ENCODE peak calls at places on chromosomes 7 and 10, in six cellular contexts. C is stomach, I is GM12891, R is erythroblast, S is A549, D is body of pancreas. E is an unnamed sample.

GRCh38 chr10:24552346-24553016 is 171.2 kb downstream of the ARHGAP21 start:
- DNase-seq in S (peak), C (peak), D (peak), I (peak), R (peak), E (peak)

GRCh38 chr10:128180843-128181242 is 54.6 kb upstream of the MKI67 start:
- DNase-seq in I (no peak), R (no peak), S (no peak), D (no peak), C (no peak), E (no peak)

GRCh38 chr7:32347244-32347828 is 142.8 kb downstream of the LSM5 start:
- DNase-seq in I (no peak), S (peak), R (peak), D (peak), C (no peak), E (no peak)

GRCh38 chr10:86957471-86958108 is at the start of gene MMRN2:
- DNase-seq in R (no peak), D (no peak), C (no peak), I (no peak), S (no peak), E (no peak)

GRCh38 chr7:158655507-158655906 is 49.1 kb downstream of the NCAPG2 start:
- DNase-seq in C (no peak), R (no peak), I (no peak), S (no peak), D (no peak), E (no peak)

GRCh38 chr10:48496831-48497792 is 107.8 kb downstream of the ARHGAP22 start:
- DNase-seq in R (no peak), D (no peak), S (no peak), C (peak), I (no peak), E (no peak)

GRCh38 chr7:95718556-95719410 is 53.6 kb upstream of the DYNC1I1 start:
- DNase-seq in R (no peak), D (no peak), I (no peak), S (peak), C (no peak), E (no peak)

GRCh38 chr10:35511649-35512048 is 93.5 kb upstream of the GJD4 start:
- DNase-seq in S (no peak), C (no peak), R (no peak), D (no peak), I (no peak), E (no peak)

GRCh38 chr7:149071641-149072437 is 18.7 kb downstream of the ZNF786 start:
- DNase-seq in C (no peak), R (peak), D (no peak), S (peak), I (no peak), E (no peak)

GRCh38 chr7:79862447-79862846 is 272.2 kb upstream of the GNAI1 start:
- DNase-seq in S (no peak), D (no peak), I (no peak), C (no peak), R (no peak), E (no peak)

GRCh38 chr10:63412304-63412703 is 53.5 kb downstream of the JMJD1C start:
- DNase-seq in D (no peak), C (no peak), S (no peak), I (no peak), R (no peak), E (no peak)

GRCh38 chr7:491958-492713 is 27.5 kb downstream of the PDGFA start:
- DNase-seq in D (no peak), I (no peak), C (no peak), R (no peak), S (no peak), E (no peak)

GRCh38 chr10:35322636-35323035 is 13.7 kb upstream of the CCNY start:
- DNase-seq in S (no peak), I (no peak), D (no peak), C (no peak), R (no peak), E (no peak)

GRCh38 chr10:87503892-87504291 is 801 bp upstream of the MINPP1 start:
- DNase-seq in R (peak), S (no peak), I (no peak), C (no peak), D (no peak), E (no peak)

GRCh38 chr10:72764151-72764550 is 72.2 kb downstream of the MCU start:
- DNase-seq in D (no peak), S (no peak), C (no peak), R (no peak), I (no peak), E (no peak)

GRCh38 chr7:127995866-127996215 is 35.4 kb downstream of the LRRC4 start:
- DNase-seq in D (no peak), S (no peak), C (no peak), R (no peak), I (no peak), E (no peak)

GRCh38 chr10:103661951-103662405 is 168.5 kb downstream of the NEURL1 start:
- DNase-seq in R (no peak), I (no peak), S (no peak), D (no peak), C (no peak), E (no peak)

GRCh38 chr10:77943086-77943901 is 16.7 kb upstream of the DLG5 start:
- DNase-seq in C (no peak), I (no peak), R (peak), D (no peak), S (peak), E (no peak)

GRCh38 chr10:121732676-121733445 is 134.6 kb upstream of the FGFR2 start:
- DNase-seq in C (no peak), D (no peak), R (no peak), I (no peak), S (no peak), E (no peak)

GRCh38 chr7:28811990-28812389 is 146.1 kb downstream of the TRIL start:
- DNase-seq in D (no peak), I (no peak), C (no peak), R (no peak), S (no peak), E (no peak)

DNA sequence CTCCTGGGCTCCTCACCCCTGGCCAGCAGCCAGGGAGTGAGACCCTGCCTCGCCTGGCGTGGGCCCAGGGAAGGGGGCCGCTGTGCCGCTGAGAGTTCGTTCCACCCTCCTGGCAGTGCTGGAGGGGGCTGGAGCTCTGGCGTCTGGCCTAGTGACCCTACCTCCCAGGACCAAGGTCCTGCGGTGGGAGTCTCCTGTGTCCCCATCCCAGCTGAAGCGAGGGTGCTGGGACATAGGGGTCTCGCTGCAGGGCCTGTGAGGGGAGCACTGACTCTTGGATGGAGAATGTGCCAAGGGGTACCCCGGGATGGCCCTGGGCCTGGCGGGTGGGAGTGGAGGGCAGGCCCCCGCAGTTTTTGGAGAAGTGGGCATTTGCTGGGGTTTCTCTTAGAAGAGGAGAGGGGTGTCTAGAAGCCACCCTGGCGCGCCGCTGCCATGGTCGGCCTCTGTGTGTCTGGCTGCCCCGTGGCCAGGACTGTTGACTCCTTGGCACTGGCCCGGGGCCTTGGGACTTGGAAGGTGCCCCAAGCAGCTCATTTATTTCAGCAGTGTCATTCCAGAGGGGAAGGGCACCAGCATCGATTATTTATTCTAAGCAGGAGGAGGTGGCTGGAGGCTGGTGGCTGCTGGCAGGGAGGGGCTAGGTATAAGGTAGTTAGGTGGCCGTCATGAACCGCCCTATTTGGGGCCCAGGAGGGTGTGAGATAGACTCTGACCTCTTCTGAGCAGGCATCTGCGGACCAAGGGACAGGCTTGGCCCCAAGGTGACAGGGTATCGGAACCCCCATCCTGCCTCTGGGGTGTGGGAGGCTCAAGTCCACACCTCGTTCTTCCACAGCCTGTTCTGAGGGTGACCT is 1.5 kb downstream of the GTF2IRD1 start:
- DNase-seq in I (no peak), S (no peak), D (peak), R (no peak), C (peak), E (peak)
- TF ChIP-seq POLR2A in I (no peak), S (no peak), D (peak), R (no peak), C (no peak), E (peak)

GRCh38 chr7:81430761-81431160 is 339.1 kb downstream of the HGF start:
- DNase-seq in R (no peak), D (no peak), C (no peak), S (no peak), I (no peak), E (no peak)

GRCh38 chr7:81433196-81433595 is 336.7 kb downstream of the HGF start:
- DNase-seq in S (no peak), D (no peak), C (no peak), I (no peak), R (no peak), E (no peak)

GRCh38 chr7:81430150-81430549 is 339.7 kb downstream of the HGF start:
- DNase-seq in I (no peak), D (no peak), S (no peak), R (no peak), C (no peak), E (no peak)

GRCh38 chr7:81439591-81439990 is 330.3 kb downstream of the HGF start:
- DNase-seq in I (no peak), R (no peak), C (no peak), D (no peak), S (no peak), E (no peak)

DNA sequence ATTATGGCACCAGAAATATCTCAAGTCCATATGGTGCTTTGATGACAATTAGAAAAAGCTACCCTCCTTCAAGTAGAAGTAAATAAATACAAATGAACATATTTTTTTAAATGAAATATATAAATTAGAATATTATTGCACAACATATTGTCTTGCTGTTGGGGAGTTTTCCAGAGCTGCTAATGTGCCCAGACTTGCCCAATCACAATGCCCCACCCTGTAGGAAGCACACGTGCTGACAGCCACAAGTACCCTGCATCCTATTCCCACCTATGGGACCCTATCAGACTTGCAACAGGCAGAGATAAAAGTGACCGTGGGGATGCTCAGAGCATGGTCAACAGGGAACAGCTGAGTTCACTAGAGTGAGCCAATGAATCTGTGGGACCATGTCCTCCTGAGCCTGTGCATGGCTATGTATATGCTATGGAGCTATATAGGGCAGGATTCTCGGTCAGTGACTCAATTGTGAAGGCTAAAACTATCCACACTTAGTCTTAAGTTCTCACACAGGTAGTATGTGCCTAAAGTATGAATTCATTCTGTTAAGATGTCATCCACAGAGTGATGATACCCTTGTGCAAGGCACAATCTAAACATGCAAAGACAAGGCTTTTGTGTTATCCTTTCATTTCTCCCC is 336.0 kb downstream of the HGF start:
- DNase-seq in D (no peak), I (no peak), R (no peak), S (no peak), C (no peak), E (no peak)
- TF ChIP-seq POLR2A in D (no peak), I (no peak), R (no peak), S (no peak), C (no peak), E (no peak)

GRCh38 chr7:139118803-139119485 is 9.4 kb upstream of the ZC3HAV1 start:
- DNase-seq in C (no peak), I (no peak), D (no peak), S (no peak), R (peak), E (peak)
- TF ChIP-seq POLR2A in C (no peak), I (peak), D (no peak), S (no peak), R (no peak), E (no peak)

GRCh38 chr7:101077303-101078086 is 7.8 kb upstream of the TRIM56 start:
- DNase-seq in D (peak), I (peak), R (peak), S (peak), C (peak), E (peak)
- TF ChIP-seq POLR2A in D (no peak), I (no peak), R (no peak), S (no peak), C (no peak), E (no peak)

GRCh38 chr7:27129729-27130539 is 623 bp downstream of the HOXA4 start:
- DNase-seq in C (no peak), S (no peak), I (no peak), D (no peak), R (peak), E (peak)
- TF ChIP-seq POLR2A in C (no peak), S (no peak), I (no peak), D (no peak), R (no peak), E (peak)

GRCh38 chr7:135512135-135512887 is 2.4 kb upstream of the CNOT4 start:
- DNase-seq in I (no peak), D (no peak), S (peak), R (peak), C (no peak), E (no peak)

GRCh38 chr7:135510603-135511183 is 791 bp upstream of the CNOT4 start:
- DNase-seq in C (no peak), I (no peak), S (peak), D (no peak), R (peak), E (no peak)

GRCh38 chr7:135509589-135509838 is 388 bp downstream of the CNOT4 start:
- DNase-seq in D (no peak), S (no peak), C (no peak), I (no peak), R (no peak), E (no peak)

GRCh38 chr7:135508853-135509588 is 881 bp downstream of the CNOT4 start:
- DNase-seq in D (peak), I (no peak), C (no peak), S (peak), R (peak), E (peak)

GRCh38 chr7:135509839-135510602 is at the start of gene CNOT4:
- DNase-seq in S (peak), D (peak), I (peak), C (peak), R (peak), E (peak)
- TF ChIP-seq POLR2A in S (peak), D (peak), I (peak), C (no peak), R (peak), E (peak)

DNA sequence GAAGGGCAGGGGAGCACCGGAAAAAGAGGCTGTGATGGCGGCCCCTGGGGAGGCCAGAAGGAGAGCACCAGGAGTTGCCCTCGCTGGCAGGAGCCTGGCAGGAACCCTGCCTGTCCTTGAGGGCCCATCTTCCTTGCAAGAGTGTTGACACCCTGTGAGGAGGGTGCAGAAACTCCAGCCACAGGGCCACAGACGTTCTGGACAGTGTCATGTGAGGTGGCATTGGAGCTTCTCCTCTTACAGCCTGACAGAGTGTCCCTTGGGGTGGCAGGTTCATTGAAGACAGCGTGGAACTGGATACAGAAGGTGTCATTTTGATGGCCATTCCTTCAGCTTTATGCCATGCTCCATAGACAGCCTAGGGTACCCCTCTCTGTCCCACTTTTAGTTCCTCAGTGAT is 54.2 kb downstream of the RBM20 start:
- DNase-seq in D (no peak), R (no peak), I (no peak), S (no peak), C (no peak), E (no peak)
- TF ChIP-seq POLR2A in D (no peak), R (no peak), I (no peak), S (no peak), C (no peak), E (no peak)

DNA sequence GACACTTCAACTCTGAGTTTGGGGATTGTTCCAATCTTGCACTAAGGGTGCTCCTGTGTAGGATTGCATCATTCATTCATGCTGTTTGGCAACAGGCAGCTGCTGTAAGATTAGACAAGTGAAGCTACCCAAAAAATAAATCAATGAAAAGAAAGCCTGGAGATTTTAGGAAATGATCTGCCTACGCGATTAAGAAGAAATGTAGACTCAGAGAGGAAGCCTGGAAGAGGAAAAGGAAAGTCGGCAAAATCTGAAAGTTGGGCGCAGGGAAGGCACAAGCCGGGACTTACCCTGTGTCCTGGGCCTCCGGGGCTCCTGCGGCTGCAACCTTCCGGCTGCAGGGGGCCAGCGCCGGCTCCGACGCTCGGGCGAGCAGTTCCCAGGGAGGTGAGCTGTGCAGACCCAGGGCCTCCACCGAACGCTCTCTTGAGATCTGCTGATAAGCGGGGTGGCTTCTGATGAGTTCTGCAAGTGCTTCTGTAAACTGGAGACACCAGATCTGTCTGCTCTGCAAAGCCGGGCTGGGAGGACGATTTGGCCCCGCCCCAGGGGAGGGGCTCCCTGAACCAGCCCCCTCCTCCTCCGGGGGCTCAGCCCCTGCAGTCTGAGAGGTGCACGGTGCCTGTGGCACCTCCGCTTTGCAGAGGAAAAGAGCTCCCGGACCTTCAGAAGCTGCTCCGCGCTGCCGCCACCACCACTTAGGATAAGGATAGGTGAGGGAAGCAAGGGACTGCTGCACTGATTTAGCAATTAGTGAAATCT is 17.4 kb downstream of the PSPH start:
- DNase-seq in S (peak), C (peak), D (peak), R (peak), I (peak), E (peak)
- TF ChIP-seq POLR2A in S (peak), C (no peak), D (peak), R (no peak), I (no peak), E (no peak)